ENCODE peak calls at places on chromosomes 4 and X, in eight cellular contexts. One of them, this sample, is unnamed.

GRCh38 chrX:45745479-45745878 is 544.8 kb upstream of the DIPK2B start:
- DNase-seq in NCI-H345: no peak
- DNase-seq in NCI-H1417: no peak
- DNase-seq in kidney glomerular epithelial cell: no peak
- DNase-seq in KBM-7: no peak
- DNase-seq in WERI-Rb-1: no peak
- DNase-seq in Calu3: no peak
- DNase-seq in posterior cingulate gyrus: no peak
- DNase-seq in this sample: no peak

GRCh38 chr4:66252291-66252690 is 582.0 kb upstream of the EPHA5 start:
- DNase-seq in NCI-H345: no peak
- DNase-seq in NCI-H1417: no peak
- DNase-seq in kidney glomerular epithelial cell: no peak
- DNase-seq in KBM-7: no peak
- DNase-seq in WERI-Rb-1: no peak
- DNase-seq in Calu3: no peak
- DNase-seq in posterior cingulate gyrus: no peak
- DNase-seq in this sample: no peak

GRCh38 chr4:1408418-1408817 is 2.2 kb upstream of the NKX1-1 start:
- DNase-seq in NCI-H345: no peak
- DNase-seq in NCI-H1417: no peak
- DNase-seq in kidney glomerular epithelial cell: no peak
- DNase-seq in KBM-7: peak
- DNase-seq in WERI-Rb-1: peak
- DNase-seq in Calu3: no peak
- DNase-seq in posterior cingulate gyrus: no peak
- DNase-seq in this sample: no peak

GRCh38 chr4:32929738-32930688 is 2209.8 kb downstream of the PCDH7 start:
- DNase-seq in NCI-H345: no peak
- DNase-seq in NCI-H1417: no peak
- DNase-seq in kidney glomerular epithelial cell: no peak
- DNase-seq in KBM-7: no peak
- DNase-seq in WERI-Rb-1: no peak
- DNase-seq in Calu3: no peak
- DNase-seq in posterior cingulate gyrus: no peak
- DNase-seq in this sample: no peak

GRCh38 chrX:25019707-25020390 is 4.1 kb upstream of the ARX start:
- DNase-seq in NCI-H345: no peak
- DNase-seq in NCI-H1417: peak
- DNase-seq in kidney glomerular epithelial cell: no peak
- DNase-seq in KBM-7: peak
- DNase-seq in WERI-Rb-1: no peak
- DNase-seq in Calu3: no peak
- DNase-seq in posterior cingulate gyrus: no peak
- DNase-seq in this sample: no peak

GRCh38 chr4:56468097-56468422 is 643 bp downstream of the SRP72 start:
- DNase-seq in NCI-H345: peak
- DNase-seq in NCI-H1417: peak
- DNase-seq in kidney glomerular epithelial cell: peak
- DNase-seq in KBM-7: no peak
- DNase-seq in WERI-Rb-1: peak
- DNase-seq in Calu3: no peak
- DNase-seq in posterior cingulate gyrus: no peak
- DNase-seq in this sample: no peak

GRCh38 chr4:139814285-139815015 is 148.8 kb downstream of the MGST2 start:
- DNase-seq in NCI-H345: peak
- DNase-seq in NCI-H1417: peak
- DNase-seq in kidney glomerular epithelial cell: peak
- DNase-seq in KBM-7: no peak
- DNase-seq in WERI-Rb-1: no peak
- DNase-seq in Calu3: no peak
- DNase-seq in posterior cingulate gyrus: no peak
- DNase-seq in this sample: no peak

GRCh38 chrX:153226344-153227190 is 47.5 kb downstream of the MAGEA1 start:
- DNase-seq in NCI-H345: no peak
- DNase-seq in NCI-H1417: no peak
- DNase-seq in kidney glomerular epithelial cell: peak
- DNase-seq in KBM-7: no peak
- DNase-seq in WERI-Rb-1: peak
- DNase-seq in Calu3: peak
- DNase-seq in posterior cingulate gyrus: no peak
- DNase-seq in this sample: peak

GRCh38 chr4:87151730-87152129 is 68.7 kb downstream of the KLHL8 start:
- DNase-seq in NCI-H345: no peak
- DNase-seq in NCI-H1417: no peak
- DNase-seq in kidney glomerular epithelial cell: no peak
- DNase-seq in KBM-7: no peak
- DNase-seq in WERI-Rb-1: no peak
- DNase-seq in Calu3: no peak
- DNase-seq in posterior cingulate gyrus: no peak
- DNase-seq in this sample: no peak

GRCh38 chr4:32775049-32775448 is 2054.9 kb downstream of the PCDH7 start:
- DNase-seq in NCI-H345: no peak
- DNase-seq in NCI-H1417: peak
- DNase-seq in kidney glomerular epithelial cell: peak
- DNase-seq in KBM-7: peak
- DNase-seq in WERI-Rb-1: peak
- DNase-seq in Calu3: no peak
- DNase-seq in posterior cingulate gyrus: no peak
- DNase-seq in this sample: peak

GRCh38 chrX:68234171-68234910 is 199.0 kb downstream of the OPHN1 start:
- DNase-seq in NCI-H345: no peak
- DNase-seq in NCI-H1417: no peak
- DNase-seq in kidney glomerular epithelial cell: no peak
- DNase-seq in KBM-7: no peak
- DNase-seq in WERI-Rb-1: no peak
- DNase-seq in Calu3: no peak
- DNase-seq in posterior cingulate gyrus: no peak
- DNase-seq in this sample: peak

GRCh38 chrX:147958316-147958715 is 22.8 kb upstream of the FMR1NB start:
- DNase-seq in NCI-H345: no peak
- DNase-seq in NCI-H1417: no peak
- DNase-seq in kidney glomerular epithelial cell: peak
- DNase-seq in KBM-7: no peak
- DNase-seq in WERI-Rb-1: no peak
- DNase-seq in Calu3: peak
- DNase-seq in posterior cingulate gyrus: no peak
- DNase-seq in this sample: no peak

GRCh38 chr4:6674500-6675149 is 19.1 kb upstream of the S100P start:
- DNase-seq in NCI-H345: peak
- DNase-seq in NCI-H1417: peak
- DNase-seq in kidney glomerular epithelial cell: peak
- DNase-seq in KBM-7: peak
- DNase-seq in WERI-Rb-1: peak
- DNase-seq in Calu3: peak
- DNase-seq in posterior cingulate gyrus: no peak
- DNase-seq in this sample: no peak

GRCh38 chrX:28920554-28920953 is 333.3 kb downstream of the IL1RAPL1 start:
- DNase-seq in NCI-H345: peak
- DNase-seq in NCI-H1417: peak
- DNase-seq in kidney glomerular epithelial cell: no peak
- DNase-seq in KBM-7: no peak
- DNase-seq in WERI-Rb-1: no peak
- DNase-seq in Calu3: no peak
- DNase-seq in posterior cingulate gyrus: no peak
- DNase-seq in this sample: peak

GRCh38 chrX:100447563-100448397 is 37.7 kb upstream of the PCDH19 start:
- DNase-seq in NCI-H345: no peak
- DNase-seq in NCI-H1417: peak
- DNase-seq in kidney glomerular epithelial cell: no peak
- DNase-seq in KBM-7: peak
- DNase-seq in WERI-Rb-1: peak
- DNase-seq in Calu3: peak
- DNase-seq in posterior cingulate gyrus: peak
- DNase-seq in this sample: peak

GRCh38 chr4:1872918-1873269 is 1.7 kb downstream of the NSD2 start:
- DNase-seq in NCI-H345: peak
- DNase-seq in NCI-H1417: no peak
- DNase-seq in kidney glomerular epithelial cell: peak
- DNase-seq in KBM-7: peak
- DNase-seq in WERI-Rb-1: no peak
- DNase-seq in Calu3: no peak
- DNase-seq in posterior cingulate gyrus: no peak
- DNase-seq in this sample: no peak

GRCh38 chrX:154516655-154517100 is 646 bp upstream of the FAM3A start:
- DNase-seq in NCI-H345: no peak
- DNase-seq in NCI-H1417: no peak
- DNase-seq in kidney glomerular epithelial cell: no peak
- DNase-seq in KBM-7: no peak
- DNase-seq in WERI-Rb-1: no peak
- DNase-seq in Calu3: no peak
- DNase-seq in posterior cingulate gyrus: no peak
- DNase-seq in this sample: no peak

GRCh38 chr4:53863163-53863562 is 201.2 kb downstream of the CHIC2 start:
- DNase-seq in NCI-H345: no peak
- DNase-seq in NCI-H1417: no peak
- DNase-seq in kidney glomerular epithelial cell: no peak
- DNase-seq in KBM-7: no peak
- DNase-seq in WERI-Rb-1: no peak
- DNase-seq in Calu3: no peak
- DNase-seq in posterior cingulate gyrus: no peak
- DNase-seq in this sample: no peak

GRCh38 chr4:165680821-165681220 is 192.2 kb upstream of the TLL1 start:
- DNase-seq in NCI-H345: no peak
- DNase-seq in NCI-H1417: no peak
- DNase-seq in kidney glomerular epithelial cell: no peak
- DNase-seq in KBM-7: no peak
- DNase-seq in WERI-Rb-1: no peak
- DNase-seq in Calu3: no peak
- DNase-seq in posterior cingulate gyrus: no peak
- DNase-seq in this sample: no peak

GRCh38 chr4:52241916-52242315 is 190.8 kb downstream of the SPATA18 start:
- DNase-seq in NCI-H345: no peak
- DNase-seq in NCI-H1417: no peak
- DNase-seq in kidney glomerular epithelial cell: no peak
- DNase-seq in KBM-7: no peak
- DNase-seq in WERI-Rb-1: no peak
- DNase-seq in Calu3: no peak
- DNase-seq in posterior cingulate gyrus: no peak
- DNase-seq in this sample: no peak

GRCh38 chr4:74016068-74016467 is 17.6 kb upstream of the CXCL5 start:
- DNase-seq in NCI-H345: no peak
- DNase-seq in NCI-H1417: peak
- DNase-seq in kidney glomerular epithelial cell: no peak
- DNase-seq in KBM-7: peak
- DNase-seq in WERI-Rb-1: no peak
- DNase-seq in Calu3: no peak
- DNase-seq in posterior cingulate gyrus: no peak
- DNase-seq in this sample: no peak

GRCh38 chr4:181966084-181966483 is 277.1 kb upstream of the TENM3 start:
- DNase-seq in NCI-H345: no peak
- DNase-seq in NCI-H1417: no peak
- DNase-seq in kidney glomerular epithelial cell: no peak
- DNase-seq in KBM-7: no peak
- DNase-seq in WERI-Rb-1: no peak
- DNase-seq in Calu3: no peak
- DNase-seq in posterior cingulate gyrus: no peak
- DNase-seq in this sample: no peak

GRCh38 chr4:49036528-49036927 is 50.5 kb downstream of the CWH43 start:
- DNase-seq in NCI-H345: no peak
- DNase-seq in NCI-H1417: no peak
- DNase-seq in kidney glomerular epithelial cell: no peak
- DNase-seq in KBM-7: no peak
- DNase-seq in WERI-Rb-1: no peak
- DNase-seq in Calu3: no peak
- DNase-seq in posterior cingulate gyrus: no peak
- DNase-seq in this sample: no peak

GRCh38 chr4:28682872-28683271 is 1822.2 kb downstream of the STIM2 start:
- DNase-seq in NCI-H345: no peak
- DNase-seq in NCI-H1417: peak
- DNase-seq in kidney glomerular epithelial cell: no peak
- DNase-seq in KBM-7: no peak
- DNase-seq in WERI-Rb-1: no peak
- DNase-seq in Calu3: no peak
- DNase-seq in posterior cingulate gyrus: no peak
- DNase-seq in this sample: peak

GRCh38 chrX:40922307-40922706 is 162.9 kb upstream of the USP9X start:
- DNase-seq in NCI-H345: no peak
- DNase-seq in NCI-H1417: peak
- DNase-seq in kidney glomerular epithelial cell: peak
- DNase-seq in KBM-7: peak
- DNase-seq in WERI-Rb-1: peak
- DNase-seq in Calu3: peak
- DNase-seq in posterior cingulate gyrus: no peak
- DNase-seq in this sample: peak

GRCh38 chrX:115449742-115450141 is 111.2 kb upstream of the PLS3 start:
- DNase-seq in NCI-H345: no peak
- DNase-seq in NCI-H1417: peak
- DNase-seq in kidney glomerular epithelial cell: no peak
- DNase-seq in KBM-7: no peak
- DNase-seq in WERI-Rb-1: no peak
- DNase-seq in Calu3: peak
- DNase-seq in posterior cingulate gyrus: no peak
- DNase-seq in this sample: no peak

This sample was measured in NT2/D1.